ENCODE peak calls at places on chromosomes 13 and 19, in nine cellular contexts. One of them, this sample, is unnamed.

GRCh38 chr19:18290250-18291018 is 9.0 kb upstream of the JUND start:
- DNase-seq in stimulated activated CD8-positive, alpha-beta memory T cell treated with anti-CD3 and anti-CD28 coated beads, Interleukin-4, amount 100 ng/mL, for 4 hours: peak
- DNase-seq in HEK293T: no peak
- DNase-seq in AG08396: no peak
- DNase-seq in posterior cingulate gyrus: no peak
- DNase-seq in stimulated activated CD4-positive, alpha-beta T cell treated with anti-CD3 and anti-CD28 coated beads, Interleukin-2, amount 100 ng/mL, for 48 hours: peak
- DNase-seq in GOT3: no peak
- DNase-seq in hepatocyte: no peak
- DNase-seq in activated T-cell treated with anti-CD3 and anti-CD28 coated beads for 1 hour: no peak
- DNase-seq in this sample: no peak

GRCh38 chr19:34319785-34320184 is 45.2 kb upstream of the GPI start:
- DNase-seq in stimulated activated CD8-positive, alpha-beta memory T cell treated with anti-CD3 and anti-CD28 coated beads, Interleukin-4, amount 100 ng/mL, for 4 hours: no peak
- DNase-seq in HEK293T: no peak
- DNase-seq in AG08396: no peak
- DNase-seq in posterior cingulate gyrus: no peak
- DNase-seq in stimulated activated CD4-positive, alpha-beta T cell treated with anti-CD3 and anti-CD28 coated beads, Interleukin-2, amount 100 ng/mL, for 48 hours: no peak
- DNase-seq in GOT3: peak
- DNase-seq in hepatocyte: no peak
- DNase-seq in activated T-cell treated with anti-CD3 and anti-CD28 coated beads for 1 hour: no peak
- DNase-seq in this sample: no peak

GRCh38 chr19:32631381-32631780 is 43.6 kb downstream of the ANKRD27 start:
- DNase-seq in stimulated activated CD8-positive, alpha-beta memory T cell treated with anti-CD3 and anti-CD28 coated beads, Interleukin-4, amount 100 ng/mL, for 4 hours: no peak
- DNase-seq in HEK293T: no peak
- DNase-seq in AG08396: no peak
- DNase-seq in posterior cingulate gyrus: no peak
- DNase-seq in stimulated activated CD4-positive, alpha-beta T cell treated with anti-CD3 and anti-CD28 coated beads, Interleukin-2, amount 100 ng/mL, for 48 hours: no peak
- DNase-seq in GOT3: no peak
- DNase-seq in hepatocyte: no peak
- DNase-seq in activated T-cell treated with anti-CD3 and anti-CD28 coated beads for 1 hour: no peak
- DNase-seq in this sample: no peak

GRCh38 chr13:97948041-97948440 is 5.4 kb upstream of the IPO5 start:
- DNase-seq in stimulated activated CD8-positive, alpha-beta memory T cell treated with anti-CD3 and anti-CD28 coated beads, Interleukin-4, amount 100 ng/mL, for 4 hours: no peak
- DNase-seq in HEK293T: no peak
- DNase-seq in AG08396: no peak
- DNase-seq in posterior cingulate gyrus: peak
- DNase-seq in stimulated activated CD4-positive, alpha-beta T cell treated with anti-CD3 and anti-CD28 coated beads, Interleukin-2, amount 100 ng/mL, for 48 hours: no peak
- DNase-seq in GOT3: peak
- DNase-seq in hepatocyte: no peak
- DNase-seq in activated T-cell treated with anti-CD3 and anti-CD28 coated beads for 1 hour: no peak
- DNase-seq in this sample: peak

GRCh38 chr13:25777509-25777908 is 274.3 kb downstream of the SHISA2 start:
- DNase-seq in stimulated activated CD8-positive, alpha-beta memory T cell treated with anti-CD3 and anti-CD28 coated beads, Interleukin-4, amount 100 ng/mL, for 4 hours: no peak
- DNase-seq in HEK293T: no peak
- DNase-seq in AG08396: no peak
- DNase-seq in posterior cingulate gyrus: no peak
- DNase-seq in stimulated activated CD4-positive, alpha-beta T cell treated with anti-CD3 and anti-CD28 coated beads, Interleukin-2, amount 100 ng/mL, for 48 hours: no peak
- DNase-seq in GOT3: no peak
- DNase-seq in hepatocyte: no peak
- DNase-seq in activated T-cell treated with anti-CD3 and anti-CD28 coated beads for 1 hour: no peak
- DNase-seq in this sample: no peak

GRCh38 chr13:48831248-48831647 is 144.5 kb upstream of the FNDC3A start:
- DNase-seq in stimulated activated CD8-positive, alpha-beta memory T cell treated with anti-CD3 and anti-CD28 coated beads, Interleukin-4, amount 100 ng/mL, for 4 hours: no peak
- DNase-seq in HEK293T: no peak
- DNase-seq in AG08396: no peak
- DNase-seq in posterior cingulate gyrus: no peak
- DNase-seq in stimulated activated CD4-positive, alpha-beta T cell treated with anti-CD3 and anti-CD28 coated beads, Interleukin-2, amount 100 ng/mL, for 48 hours: no peak
- DNase-seq in GOT3: no peak
- DNase-seq in hepatocyte: no peak
- DNase-seq in activated T-cell treated with anti-CD3 and anti-CD28 coated beads for 1 hour: no peak
- DNase-seq in this sample: peak

GRCh38 chr13:34523401-34523800 is 418.7 kb upstream of the NBEA start:
- DNase-seq in stimulated activated CD8-positive, alpha-beta memory T cell treated with anti-CD3 and anti-CD28 coated beads, Interleukin-4, amount 100 ng/mL, for 4 hours: no peak
- DNase-seq in HEK293T: no peak
- DNase-seq in AG08396: no peak
- DNase-seq in posterior cingulate gyrus: no peak
- DNase-seq in stimulated activated CD4-positive, alpha-beta T cell treated with anti-CD3 and anti-CD28 coated beads, Interleukin-2, amount 100 ng/mL, for 48 hours: no peak
- DNase-seq in GOT3: no peak
- DNase-seq in hepatocyte: no peak
- DNase-seq in activated T-cell treated with anti-CD3 and anti-CD28 coated beads for 1 hour: no peak
- DNase-seq in this sample: no peak

GRCh38 chr19:12346896-12347295 is 13.5 kb upstream of the ZNF563 start:
- DNase-seq in stimulated activated CD8-positive, alpha-beta memory T cell treated with anti-CD3 and anti-CD28 coated beads, Interleukin-4, amount 100 ng/mL, for 4 hours: no peak
- DNase-seq in HEK293T: no peak
- DNase-seq in AG08396: no peak
- DNase-seq in posterior cingulate gyrus: no peak
- DNase-seq in stimulated activated CD4-positive, alpha-beta T cell treated with anti-CD3 and anti-CD28 coated beads, Interleukin-2, amount 100 ng/mL, for 48 hours: no peak
- DNase-seq in GOT3: no peak
- DNase-seq in hepatocyte: no peak
- DNase-seq in activated T-cell treated with anti-CD3 and anti-CD28 coated beads for 1 hour: peak
- DNase-seq in this sample: no peak

GRCh38 chr19:49983645-49984229 is 22.8 kb upstream of the SIGLEC11 start:
- DNase-seq in stimulated activated CD8-positive, alpha-beta memory T cell treated with anti-CD3 and anti-CD28 coated beads, Interleukin-4, amount 100 ng/mL, for 4 hours: peak
- DNase-seq in HEK293T: peak
- DNase-seq in AG08396: peak
- DNase-seq in posterior cingulate gyrus: peak
- DNase-seq in stimulated activated CD4-positive, alpha-beta T cell treated with anti-CD3 and anti-CD28 coated beads, Interleukin-2, amount 100 ng/mL, for 48 hours: peak
- DNase-seq in GOT3: no peak
- DNase-seq in hepatocyte: peak
- DNase-seq in activated T-cell treated with anti-CD3 and anti-CD28 coated beads for 1 hour: peak
- DNase-seq in this sample: peak

GRCh38 chr19:10533656-10534386 is 9.9 kb upstream of the ATG4D start:
- DNase-seq in stimulated activated CD8-positive, alpha-beta memory T cell treated with anti-CD3 and anti-CD28 coated beads, Interleukin-4, amount 100 ng/mL, for 4 hours: no peak
- DNase-seq in HEK293T: no peak
- DNase-seq in AG08396: peak
- DNase-seq in posterior cingulate gyrus: no peak
- DNase-seq in stimulated activated CD4-positive, alpha-beta T cell treated with anti-CD3 and anti-CD28 coated beads, Interleukin-2, amount 100 ng/mL, for 48 hours: no peak
- DNase-seq in GOT3: no peak
- DNase-seq in hepatocyte: peak
- DNase-seq in activated T-cell treated with anti-CD3 and anti-CD28 coated beads for 1 hour: no peak
- DNase-seq in this sample: peak

GRCh38 chr13:112837371-112838037 is 131.5 kb upstream of the MCF2L start:
- DNase-seq in stimulated activated CD8-positive, alpha-beta memory T cell treated with anti-CD3 and anti-CD28 coated beads, Interleukin-4, amount 100 ng/mL, for 4 hours: no peak
- DNase-seq in HEK293T: no peak
- DNase-seq in AG08396: no peak
- DNase-seq in posterior cingulate gyrus: peak
- DNase-seq in stimulated activated CD4-positive, alpha-beta T cell treated with anti-CD3 and anti-CD28 coated beads, Interleukin-2, amount 100 ng/mL, for 48 hours: no peak
- DNase-seq in GOT3: no peak
- DNase-seq in hepatocyte: no peak
- DNase-seq in activated T-cell treated with anti-CD3 and anti-CD28 coated beads for 1 hour: no peak
- DNase-seq in this sample: no peak

GRCh38 chr13:66618702-66619101 is 611.4 kb downstream of the PCDH9 start:
- DNase-seq in stimulated activated CD8-positive, alpha-beta memory T cell treated with anti-CD3 and anti-CD28 coated beads, Interleukin-4, amount 100 ng/mL, for 4 hours: no peak
- DNase-seq in HEK293T: peak
- DNase-seq in AG08396: peak
- DNase-seq in posterior cingulate gyrus: no peak
- DNase-seq in stimulated activated CD4-positive, alpha-beta T cell treated with anti-CD3 and anti-CD28 coated beads, Interleukin-2, amount 100 ng/mL, for 48 hours: no peak
- DNase-seq in GOT3: no peak
- DNase-seq in hepatocyte: peak
- DNase-seq in activated T-cell treated with anti-CD3 and anti-CD28 coated beads for 1 hour: no peak
- DNase-seq in this sample: peak

GRCh38 chr19:30784850-30785459 is 412.8 kb downstream of the ZNF536 start:
- DNase-seq in stimulated activated CD8-positive, alpha-beta memory T cell treated with anti-CD3 and anti-CD28 coated beads, Interleukin-4, amount 100 ng/mL, for 4 hours: peak
- DNase-seq in HEK293T: peak
- DNase-seq in AG08396: peak
- DNase-seq in posterior cingulate gyrus: peak
- DNase-seq in stimulated activated CD4-positive, alpha-beta T cell treated with anti-CD3 and anti-CD28 coated beads, Interleukin-2, amount 100 ng/mL, for 48 hours: peak
- DNase-seq in GOT3: no peak
- DNase-seq in hepatocyte: peak
- DNase-seq in activated T-cell treated with anti-CD3 and anti-CD28 coated beads for 1 hour: peak
- DNase-seq in this sample: peak

GRCh38 chr19:18991050-18991449 is 42.3 kb downstream of the SUGP2 start:
- DNase-seq in stimulated activated CD8-positive, alpha-beta memory T cell treated with anti-CD3 and anti-CD28 coated beads, Interleukin-4, amount 100 ng/mL, for 4 hours: no peak
- DNase-seq in HEK293T: no peak
- DNase-seq in AG08396: no peak
- DNase-seq in posterior cingulate gyrus: no peak
- DNase-seq in stimulated activated CD4-positive, alpha-beta T cell treated with anti-CD3 and anti-CD28 coated beads, Interleukin-2, amount 100 ng/mL, for 48 hours: no peak
- DNase-seq in GOT3: no peak
- DNase-seq in hepatocyte: no peak
- DNase-seq in activated T-cell treated with anti-CD3 and anti-CD28 coated beads for 1 hour: no peak
- DNase-seq in this sample: no peak

GRCh38 chr19:48378194-48378570 is 13.2 kb downstream of the KDELR1 start:
- DNase-seq in stimulated activated CD8-positive, alpha-beta memory T cell treated with anti-CD3 and anti-CD28 coated beads, Interleukin-4, amount 100 ng/mL, for 4 hours: no peak
- DNase-seq in HEK293T: no peak
- DNase-seq in AG08396: no peak
- DNase-seq in posterior cingulate gyrus: no peak
- DNase-seq in stimulated activated CD4-positive, alpha-beta T cell treated with anti-CD3 and anti-CD28 coated beads, Interleukin-2, amount 100 ng/mL, for 48 hours: no peak
- DNase-seq in GOT3: no peak
- DNase-seq in hepatocyte: no peak
- DNase-seq in activated T-cell treated with anti-CD3 and anti-CD28 coated beads for 1 hour: no peak
- DNase-seq in this sample: no peak

GRCh38 chr19:15464394-15465385 is at the start of gene RASAL3:
- DNase-seq in stimulated activated CD8-positive, alpha-beta memory T cell treated with anti-CD3 and anti-CD28 coated beads, Interleukin-4, amount 100 ng/mL, for 4 hours: peak
- DNase-seq in HEK293T: no peak
- DNase-seq in AG08396: no peak
- DNase-seq in posterior cingulate gyrus: peak
- DNase-seq in stimulated activated CD4-positive, alpha-beta T cell treated with anti-CD3 and anti-CD28 coated beads, Interleukin-2, amount 100 ng/mL, for 48 hours: peak
- DNase-seq in GOT3: no peak
- DNase-seq in hepatocyte: no peak
- DNase-seq in activated T-cell treated with anti-CD3 and anti-CD28 coated beads for 1 hour: peak
- DNase-seq in this sample: no peak

GRCh38 chr19:39181500-39182173 is 15.1 kb upstream of the NCCRP1 start:
- DNase-seq in stimulated activated CD8-positive, alpha-beta memory T cell treated with anti-CD3 and anti-CD28 coated beads, Interleukin-4, amount 100 ng/mL, for 4 hours: no peak
- DNase-seq in HEK293T: no peak
- DNase-seq in AG08396: no peak
- DNase-seq in posterior cingulate gyrus: no peak
- DNase-seq in stimulated activated CD4-positive, alpha-beta T cell treated with anti-CD3 and anti-CD28 coated beads, Interleukin-2, amount 100 ng/mL, for 48 hours: no peak
- DNase-seq in GOT3: no peak
- DNase-seq in hepatocyte: no peak
- DNase-seq in activated T-cell treated with anti-CD3 and anti-CD28 coated beads for 1 hour: no peak
- DNase-seq in this sample: no peak

GRCh38 chr13:43266953-43267615 is 243.7 kb downstream of the DNAJC15 start:
- DNase-seq in stimulated activated CD8-positive, alpha-beta memory T cell treated with anti-CD3 and anti-CD28 coated beads, Interleukin-4, amount 100 ng/mL, for 4 hours: no peak
- DNase-seq in HEK293T: no peak
- DNase-seq in AG08396: no peak
- DNase-seq in posterior cingulate gyrus: no peak
- DNase-seq in stimulated activated CD4-positive, alpha-beta T cell treated with anti-CD3 and anti-CD28 coated beads, Interleukin-2, amount 100 ng/mL, for 48 hours: no peak
- DNase-seq in GOT3: no peak
- DNase-seq in hepatocyte: no peak
- DNase-seq in activated T-cell treated with anti-CD3 and anti-CD28 coated beads for 1 hour: no peak
- DNase-seq in this sample: no peak

GRCh38 chr13:24251525-24251924 is 57.9 kb upstream of the C1QTNF9 start:
- DNase-seq in stimulated activated CD8-positive, alpha-beta memory T cell treated with anti-CD3 and anti-CD28 coated beads, Interleukin-4, amount 100 ng/mL, for 4 hours: no peak
- DNase-seq in HEK293T: no peak
- DNase-seq in AG08396: no peak
- DNase-seq in posterior cingulate gyrus: no peak
- DNase-seq in stimulated activated CD4-positive, alpha-beta T cell treated with anti-CD3 and anti-CD28 coated beads, Interleukin-2, amount 100 ng/mL, for 48 hours: peak
- DNase-seq in GOT3: no peak
- DNase-seq in hepatocyte: no peak
- DNase-seq in activated T-cell treated with anti-CD3 and anti-CD28 coated beads for 1 hour: peak
- DNase-seq in this sample: no peak

GRCh38 chr19:33698576-33699435 is 77.1 kb downstream of the CHST8 start:
- DNase-seq in stimulated activated CD8-positive, alpha-beta memory T cell treated with anti-CD3 and anti-CD28 coated beads, Interleukin-4, amount 100 ng/mL, for 4 hours: no peak
- DNase-seq in HEK293T: no peak
- DNase-seq in AG08396: no peak
- DNase-seq in posterior cingulate gyrus: peak
- DNase-seq in stimulated activated CD4-positive, alpha-beta T cell treated with anti-CD3 and anti-CD28 coated beads, Interleukin-2, amount 100 ng/mL, for 48 hours: no peak
- DNase-seq in GOT3: no peak
- DNase-seq in hepatocyte: no peak
- DNase-seq in activated T-cell treated with anti-CD3 and anti-CD28 coated beads for 1 hour: no peak
- DNase-seq in this sample: no peak

GRCh38 chr13:44347301-44347700 is 26.3 kb upstream of the SERP2 start:
- DNase-seq in stimulated activated CD8-positive, alpha-beta memory T cell treated with anti-CD3 and anti-CD28 coated beads, Interleukin-4, amount 100 ng/mL, for 4 hours: no peak
- DNase-seq in HEK293T: no peak
- DNase-seq in AG08396: no peak
- DNase-seq in posterior cingulate gyrus: no peak
- DNase-seq in stimulated activated CD4-positive, alpha-beta T cell treated with anti-CD3 and anti-CD28 coated beads, Interleukin-2, amount 100 ng/mL, for 48 hours: no peak
- DNase-seq in GOT3: no peak
- DNase-seq in hepatocyte: no peak
- DNase-seq in activated T-cell treated with anti-CD3 and anti-CD28 coated beads for 1 hour: no peak
- DNase-seq in this sample: peak

GRCh38 chr19:50911206-50912101 is at the start of gene KLK4:
- DNase-seq in stimulated activated CD8-positive, alpha-beta memory T cell treated with anti-CD3 and anti-CD28 coated beads, Interleukin-4, amount 100 ng/mL, for 4 hours: no peak
- DNase-seq in HEK293T: no peak
- DNase-seq in AG08396: no peak
- DNase-seq in posterior cingulate gyrus: no peak
- DNase-seq in stimulated activated CD4-positive, alpha-beta T cell treated with anti-CD3 and anti-CD28 coated beads, Interleukin-2, amount 100 ng/mL, for 48 hours: no peak
- DNase-seq in GOT3: no peak
- DNase-seq in hepatocyte: no peak
- DNase-seq in activated T-cell treated with anti-CD3 and anti-CD28 coated beads for 1 hour: no peak
- DNase-seq in this sample: no peak

GRCh38 chr19:54448037-54448773 is 794 bp upstream of the LENG8 start:
- DNase-seq in stimulated activated CD8-positive, alpha-beta memory T cell treated with anti-CD3 and anti-CD28 coated beads, Interleukin-4, amount 100 ng/mL, for 4 hours: peak
- DNase-seq in HEK293T: peak
- DNase-seq in AG08396: peak
- DNase-seq in posterior cingulate gyrus: peak
- DNase-seq in stimulated activated CD4-positive, alpha-beta T cell treated with anti-CD3 and anti-CD28 coated beads, Interleukin-2, amount 100 ng/mL, for 48 hours: peak
- DNase-seq in GOT3: peak
- DNase-seq in hepatocyte: peak
- DNase-seq in activated T-cell treated with anti-CD3 and anti-CD28 coated beads for 1 hour: no peak
- DNase-seq in this sample: peak

GRCh38 chr13:83980322-83980721 is 98.0 kb upstream of the SLITRK1 start:
- DNase-seq in stimulated activated CD8-positive, alpha-beta memory T cell treated with anti-CD3 and anti-CD28 coated beads, Interleukin-4, amount 100 ng/mL, for 4 hours: no peak
- DNase-seq in HEK293T: no peak
- DNase-seq in AG08396: no peak
- DNase-seq in posterior cingulate gyrus: no peak
- DNase-seq in stimulated activated CD4-positive, alpha-beta T cell treated with anti-CD3 and anti-CD28 coated beads, Interleukin-2, amount 100 ng/mL, for 48 hours: no peak
- DNase-seq in GOT3: no peak
- DNase-seq in hepatocyte: no peak
- DNase-seq in activated T-cell treated with anti-CD3 and anti-CD28 coated beads for 1 hour: no peak
- DNase-seq in this sample: no peak

GRCh38 chr19:958967-959685 is 25.0 kb upstream of the WDR18 start:
- DNase-seq in stimulated activated CD8-positive, alpha-beta memory T cell treated with anti-CD3 and anti-CD28 coated beads, Interleukin-4, amount 100 ng/mL, for 4 hours: no peak
- DNase-seq in HEK293T: no peak
- DNase-seq in AG08396: no peak
- DNase-seq in posterior cingulate gyrus: peak
- DNase-seq in stimulated activated CD4-positive, alpha-beta T cell treated with anti-CD3 and anti-CD28 coated beads, Interleukin-2, amount 100 ng/mL, for 48 hours: peak
- DNase-seq in GOT3: no peak
- DNase-seq in hepatocyte: peak
- DNase-seq in activated T-cell treated with anti-CD3 and anti-CD28 coated beads for 1 hour: no peak
- DNase-seq in this sample: peak

GRCh38 chr13:96011291-96011875 is 41.8 kb downstream of the UGGT2 start:
- DNase-seq in stimulated activated CD8-positive, alpha-beta memory T cell treated with anti-CD3 and anti-CD28 coated beads, Interleukin-4, amount 100 ng/mL, for 4 hours: no peak
- DNase-seq in HEK293T: no peak
- DNase-seq in AG08396: no peak
- DNase-seq in posterior cingulate gyrus: no peak
- DNase-seq in stimulated activated CD4-positive, alpha-beta T cell treated with anti-CD3 and anti-CD28 coated beads, Interleukin-2, amount 100 ng/mL, for 48 hours: no peak
- DNase-seq in GOT3: no peak
- DNase-seq in hepatocyte: no peak
- DNase-seq in activated T-cell treated with anti-CD3 and anti-CD28 coated beads for 1 hour: no peak
- DNase-seq in this sample: no peak

GRCh38 chr19:15010497-15011255 is 31.0 kb upstream of the SLC1A6 start:
- DNase-seq in stimulated activated CD8-positive, alpha-beta memory T cell treated with anti-CD3 and anti-CD28 coated beads, Interleukin-4, amount 100 ng/mL, for 4 hours: no peak
- DNase-seq in HEK293T: no peak
- DNase-seq in AG08396: no peak
- DNase-seq in posterior cingulate gyrus: no peak
- DNase-seq in stimulated activated CD4-positive, alpha-beta T cell treated with anti-CD3 and anti-CD28 coated beads, Interleukin-2, amount 100 ng/mL, for 48 hours: no peak
- DNase-seq in GOT3: no peak
- DNase-seq in hepatocyte: no peak
- DNase-seq in activated T-cell treated with anti-CD3 and anti-CD28 coated beads for 1 hour: no peak
- DNase-seq in this sample: no peak

This sample was measured in ELR.